ENCODE peak calls at places on chromosomes 2 and 18, in six cellular contexts. X is gastrocnemius medialis, R is body of pancreas, B is HepG2, W is IMR-90, V is ovary. C is an unnamed sample.

GRCh38 chr2:127080226-127080940 is 26.6 kb downstream of the BIN1 start:
- DNase-seq in X (no peak), R (no peak), B (peak; percentile 38), W (no peak), V (no peak), C (peak; percentile 88)

GRCh38 chr2:213080969-213081617 is 70.3 kb downstream of the IKZF2 start:
- DNase-seq in X (no peak), R (no peak), B (no peak), W (no peak), V (no peak), C (no peak)

GRCh38 chr18:28044036-28044435 is 132.9 kb downstream of the CDH2 start:
- DNase-seq in X (no peak), R (no peak), B (no peak), W (no peak), V (no peak), C (no peak)

GRCh38 chr2:177651833-177652232 is 259.3 kb downstream of the AGPS start:
- DNase-seq in X (no peak), R (no peak), B (no peak), W (no peak), V (no peak), C (no peak)

GRCh38 chr2:194079989-194080388 is 1577.0 kb upstream of the SLC39A10 start:
- DNase-seq in X (no peak), R (no peak), B (no peak), W (no peak), V (no peak), C (no peak)

GRCh38 chr2:170073288-170073687 is 104.7 kb upstream of the MYO3B start:
- DNase-seq in X (no peak), R (peak; percentile 72), B (no peak), W (peak; percentile 71), V (no peak), C (no peak)

GRCh38 chr2:188813846-188814245 is 160.3 kb upstream of the COL3A1 start:
- DNase-seq in X (no peak), R (no peak), B (no peak), W (no peak), V (no peak), C (no peak)

GRCh38 chr18:33830210-33830609 is 252.2 kb downstream of the ASXL3 start:
- DNase-seq in X (no peak), R (no peak), B (no peak), W (no peak), V (no peak), C (no peak)

GRCh38 chr2:33208400-33208799 is 261.6 kb downstream of the LTBP1 start:
- DNase-seq in X (no peak), R (no peak), B (no peak), W (no peak), V (no peak), C (no peak)

GRCh38 chr2:51424418-51424817 is 392.5 kb upstream of the NRXN1 start:
- DNase-seq in X (no peak), R (no peak), B (no peak), W (no peak), V (no peak), C (no peak)

GRCh38 chr2:54370405-54371104 is 85.6 kb upstream of the SPTBN1 start:
- DNase-seq in X (no peak), R (no peak), B (no peak), W (no peak), V (no peak), C (no peak)

GRCh38 chr2:143525536-143525935 is 396.3 kb downstream of the ARHGAP15 start:
- DNase-seq in X (no peak), R (no peak), B (no peak), W (no peak), V (no peak), C (no peak)

GRCh38 chr2:86398500-86398899 is 42.7 kb upstream of the KDM3A start:
- DNase-seq in X (no peak), R (no peak), B (no peak), W (no peak), V (no peak), C (no peak)

GRCh38 chr2:102789349-102790085 is 27.7 kb downstream of the TMEM182 start:
- DNase-seq in X (no peak), R (no peak), B (no peak), W (no peak), V (no peak), C (no peak)

GRCh38 chr2:128346291-128346690 is 27.6 kb upstream of the HS6ST1 start:
- DNase-seq in X (no peak), R (no peak), B (no peak), W (no peak), V (peak; percentile 26), C (no peak)

GRCh38 chr2:46804794-46805193 is 110.8 kb downstream of the MCFD2 start:
- DNase-seq in X (no peak), R (no peak), B (no peak), W (peak; percentile 54), V (no peak), C (no peak)

GRCh38 chr2:42163444-42164045 is 5.6 kb upstream of the EML4 start:
- DNase-seq in X (no peak), R (no peak), B (no peak), W (peak; percentile 92), V (no peak), C (no peak)

GRCh38 chr2:147663153-147663961 is 181.5 kb upstream of the ACVR2A start:
- DNase-seq in X (no peak), R (no peak), B (no peak), W (no peak), V (no peak), C (no peak)

GRCh38 chr18:31065036-31065773 is 22.7 kb upstream of the DSC3 start:
- DNase-seq in X (no peak), R (no peak), B (no peak), W (no peak), V (no peak), C (no peak)

GRCh38 chr2:207624170-207625013 is 802 bp downstream of the METTL21A start:
- DNase-seq in X (peak; percentile 24), R (peak; percentile 72), B (peak; percentile 64), W (peak; percentile 70), V (peak; percentile 70), C (peak; percentile 92)

GRCh38 chr2:234352270-234352669 is 144.6 kb downstream of the ARL4C start:
- DNase-seq in X (no peak), R (no peak), B (no peak), W (no peak), V (no peak), C (no peak)

GRCh38 chr18:10518595-10519273 is 7.1 kb upstream of the NAPG start:
- DNase-seq in X (peak; percentile 25), R (peak; percentile 49), B (peak; percentile 16), W (peak; percentile 36), V (peak; percentile 73), C (no peak)

GRCh38 chr2:95206086-95206485 is 1.2 kb upstream of the ZNF892 start:
- DNase-seq in X (no peak), R (no peak), B (no peak), W (no peak), V (no peak), C (no peak)

GRCh38 chr2:22683911-22684310 is 701.1 kb upstream of the KLHL29 start:
- DNase-seq in X (no peak), R (no peak), B (no peak), W (no peak), V (no peak), C (no peak)

GRCh38 chr2:33268246-33268831 is 208.1 kb upstream of the RASGRP3 start:
- DNase-seq in X (no peak), R (no peak), B (no peak), W (no peak), V (no peak), C (no peak)

GRCh38 chr2:25041307-25041927 is 459 bp upstream of the EFR3B start:
- DNase-seq in X (peak; percentile 17), R (peak; percentile 79), B (peak; percentile 71), W (peak; percentile 32), V (peak; percentile 70), C (peak; percentile 34)

GRCh38 chr2:219278655-219279150 is 463 bp upstream of the DNAJB2 start:
- DNase-seq in X (no peak), R (no peak), B (no peak), W (no peak), V (no peak), C (no peak)

GRCh38 chr2:219280682-219281081 is 1.5 kb downstream of the DNAJB2 start:
- DNase-seq in X (no peak), R (no peak), B (no peak), W (no peak), V (no peak), C (no peak)

GRCh38 chr2:219279916-219280516 is 850 bp downstream of the DNAJB2 start:
- DNase-seq in X (no peak), R (no peak), B (no peak), W (no peak), V (peak; percentile 56), C (no peak)

GRCh38 chr2:219279151-219279915 is at the start of gene DNAJB2:
- DNase-seq in X (peak; percentile 98), R (peak; percentile 99), B (peak; percentile 93), W (peak; percentile 99), V (peak; percentile 99), C (peak; percentile 99)

GRCh38 chr2:219277703-219278654 is 1.2 kb upstream of the DNAJB2 start:
- DNase-seq in X (peak; percentile 65), R (peak; percentile 80), B (peak; percentile 69), W (peak; percentile 80), V (peak; percentile 86), C (peak; percentile 90)
- H3K4me3 ChIP-seq in X (peak overlapping the region; percentile 20), R (no peak overlapping the region), B (peak overlapping the region; percentile 59), W (no peak overlapping the region), V (no peak overlapping the region), C (peak overlapping the region; percentile 29)

DNA sequence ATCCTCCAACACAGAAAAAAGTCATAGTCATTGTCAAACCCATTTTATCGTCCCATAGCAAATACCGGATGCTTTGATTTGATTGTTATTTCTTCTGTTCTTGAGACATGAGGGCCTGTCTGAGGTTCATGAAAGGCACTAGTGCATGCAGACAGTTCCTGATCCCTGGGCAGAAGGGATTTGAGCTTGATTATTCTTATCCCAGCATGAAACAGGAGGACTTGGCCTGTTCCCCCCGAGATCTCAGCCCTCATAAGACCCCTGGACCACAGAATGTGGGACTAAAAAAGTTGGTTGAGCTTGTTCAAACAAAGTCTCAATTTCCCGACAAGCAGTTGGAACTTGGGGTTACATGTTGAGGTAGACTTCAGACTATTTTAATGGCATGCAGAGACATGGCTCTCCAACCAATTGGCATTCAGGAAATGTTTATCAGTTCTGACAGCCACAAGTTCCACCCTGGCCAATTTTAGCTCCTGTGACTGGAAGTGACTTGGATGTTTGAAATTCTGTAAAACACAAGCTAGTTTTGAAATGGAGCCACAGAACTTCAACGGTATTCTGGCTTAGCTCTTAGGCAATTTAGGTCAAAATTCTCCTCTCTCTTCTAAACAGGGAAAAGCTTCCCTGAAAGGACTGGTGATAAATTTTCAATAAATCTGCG is 366.9 kb upstream of the SLC14A2 start:
- DNase-seq in X (no peak), R (peak; percentile 30), B (no peak), W (peak; percentile 81), V (no peak), C (no peak)
- TF ChIP-seq POLR2A in X (no peak), R (no peak), B (no peak), W (no peak), V (no peak), C (no peak)

DNA sequence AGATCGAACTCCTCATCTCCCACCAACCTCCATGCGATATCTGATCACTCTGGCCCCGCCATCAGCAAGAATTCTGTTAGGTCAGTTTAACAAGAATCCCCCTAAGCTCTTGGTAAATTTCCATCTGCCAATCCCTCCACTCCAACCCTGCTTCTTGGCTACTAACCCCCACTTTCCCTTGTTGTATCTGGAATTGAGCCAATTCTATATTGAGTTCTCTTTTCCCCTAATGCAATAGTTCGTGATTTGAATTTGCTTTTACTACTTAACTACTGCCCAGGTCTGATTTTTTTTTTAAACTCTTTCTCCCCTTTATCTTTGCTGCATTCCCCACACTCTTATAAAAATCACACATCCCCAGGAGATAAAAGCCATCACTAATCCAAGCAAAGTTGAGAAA is 159.3 kb upstream of the STK17B start:
- DNase-seq in X (no peak), R (no peak), B (no peak), W (no peak), V (no peak), C (no peak)
- TF ChIP-seq CTCF in X (no peak), R (no peak), B (no peak), W (no peak), V (no peak), C (no peak)

GRCh38 chr2:79200762-79201161 is 41.2 kb upstream of the REG3A start:
- DNase-seq in X (no peak), R (no peak), B (no peak), W (no peak), V (no peak), C (no peak)
- H3K4me3 ChIP-seq in X (no peak overlapping the region), R (no peak overlapping the region), B (no peak overlapping the region), W (no peak overlapping the region), V (no peak overlapping the region), C (no peak overlapping the region)

C was measured in Peyer's patch.